ENCODE peak calls at places on chromosomes 12 and 14, in nine cellular contexts. J, W, C, F, Z, X, L, I and H are unnamed samples.

GRCh38 chr14:95365401-95365800 is 45.7 kb upstream of the CLMN start:
- DNase-seq in I (no peak), X (no peak), C (no peak), W (no peak), J (no peak), F (no peak), L (no peak), Z (no peak), H (no peak)

GRCh38 chr12:74889563-74890236 is 319.9 kb downstream of the KCNC2 start:
- DNase-seq in Z (no peak), L (no peak), F (no peak), J (no peak), X (peak), W (no peak), I (no peak), C (no peak), H (no peak)

GRCh38 chr12:6735448-6736191 is 11.8 kb downstream of the COPS7A start:
- DNase-seq in J (no peak), X (no peak), I (no peak), L (peak), W (peak), C (peak), F (peak), Z (peak), H (peak)

GRCh38 chr14:92794547-92794941 is 439 bp downstream of the GOLGA5 start:
- DNase-seq in Z (peak), J (no peak), W (no peak), L (peak), I (no peak), C (peak), F (no peak), X (no peak), H (no peak)

GRCh38 chr12:4270670-4271432 is 2.7 kb upstream of the CCND2 start:
- DNase-seq in J (no peak), X (no peak), C (peak), Z (peak), L (no peak), F (no peak), W (no peak), I (no peak), H (peak)

GRCh38 chr14:102492523-102492910 is 17.1 kb downstream of the ANKRD9 start:
- DNase-seq in W (no peak), Z (no peak), F (no peak), C (no peak), I (no peak), L (no peak), J (no peak), X (no peak), H (peak)

GRCh38 chr14:33475623-33476022 is 475.3 kb downstream of the EGLN3 start:
- DNase-seq in I (no peak), F (peak), Z (peak), X (no peak), C (peak), J (no peak), L (no peak), W (peak), H (no peak)

GRCh38 chr12:71872999-71873398 is 33.4 kb downstream of the TBC1D15 start:
- DNase-seq in F (no peak), L (no peak), Z (no peak), I (no peak), W (no peak), J (no peak), C (no peak), X (no peak), H (no peak)

GRCh38 chr12:57479376-57480115 is at the start of gene ARHGAP9:
- DNase-seq in I (no peak), W (no peak), L (no peak), C (no peak), J (peak), X (no peak), Z (no peak), F (no peak), H (peak)

GRCh38 chr12:4031703-4032291 is 158.6 kb upstream of the PARP11 start:
- DNase-seq in Z (no peak), I (no peak), L (no peak), J (no peak), C (peak), F (no peak), X (no peak), W (no peak), H (peak)

GRCh38 chr14:59882957-59883356 is 12.4 kb upstream of the RTN1 start:
- DNase-seq in J (no peak), F (no peak), X (peak), C (no peak), L (peak), I (no peak), W (no peak), Z (peak), H (no peak)

GRCh38 chr12:57299514-57300016 is 48.6 kb upstream of the STAC3 start:
- DNase-seq in C (no peak), W (no peak), I (no peak), L (no peak), F (no peak), J (no peak), X (no peak), Z (peak), H (no peak)

GRCh38 chr14:59189281-59189821 is 884 bp downstream of the DAAM1 start:
- DNase-seq in Z (peak), I (no peak), W (no peak), L (peak), C (no peak), F (no peak), J (no peak), X (no peak), H (peak)

GRCh38 chr12:123356159-123356670 is 8.4 kb downstream of the SBNO1 start:
- DNase-seq in J (no peak), F (peak), C (no peak), X (no peak), W (no peak), Z (no peak), L (no peak), I (no peak), H (no peak)

GRCh38 chr14:76937181-76938091 is 91.1 kb downstream of the IRF2BPL start:
- DNase-seq in X (no peak), C (peak), L (peak), W (no peak), F (peak), Z (peak), J (no peak), I (no peak), H (no peak)

GRCh38 chr12:76927170-76927784 is 48.5 kb upstream of the CSRP2 start:
- DNase-seq in W (peak), C (peak), F (peak), Z (peak), X (peak), L (peak), I (no peak), J (no peak), H (no peak)

GRCh38 chr12:131041968-131042847 is 88.5 kb downstream of the ADGRD1 start:
- DNase-seq in F (no peak), J (no peak), X (no peak), C (no peak), Z (no peak), L (no peak), I (no peak), W (no peak), H (peak)

GRCh38 chr12:62581288-62582064 is 114.8 kb downstream of the MON2 start:
- DNase-seq in W (peak), L (peak), X (peak), J (no peak), C (no peak), F (no peak), Z (peak), I (no peak), H (no peak)

GRCh38 chr12:65892905-65893304 is 68.6 kb downstream of the HMGA2 start:
- DNase-seq in X (no peak), C (no peak), I (no peak), F (no peak), J (no peak), Z (no peak), W (no peak), L (no peak), H (no peak)

GRCh38 chr12:121465921-121466799 is 66.2 kb downstream of the RNF34 start:
- DNase-seq in Z (peak), W (no peak), F (peak), I (no peak), J (no peak), C (peak), L (no peak), X (no peak), H (peak)

GRCh38 chr14:95993768-95994592 is 45.2 kb upstream of the C14orf132 start:
- DNase-seq in F (no peak), L (peak), J (peak), I (no peak), X (peak), Z (peak), W (peak), C (no peak), H (no peak)

GRCh38 chr12:55687746-55688145 is 20.0 kb downstream of the ITGA7 start:
- DNase-seq in F (no peak), Z (no peak), X (no peak), I (no peak), J (no peak), W (no peak), C (no peak), L (no peak), H (peak)

GRCh38 chr14:53951661-53952265 is 4.9 kb downstream of the BMP4 start:
- DNase-seq in W (no peak), L (no peak), J (no peak), C (no peak), X (no peak), Z (peak), I (no peak), F (no peak), H (no peak)
- H3K4me3 ChIP-seq in W (peak), L (no peak), J (peak), C (peak), X (no peak), Z (peak), I (peak), F (peak), H (no peak)

GRCh38 chr14:82879949-82880535 is 1346.4 kb upstream of the SEL1L start:
- DNase-seq in I (no peak), W (no peak), Z (no peak), L (no peak), J (no peak), X (no peak), F (no peak), C (no peak), H (no peak)
- H3K27ac ChIP-seq in I (no peak), W (no peak), Z (no peak), L (no peak), J (no peak), X (no peak), F (no peak), C (no peak), H (no peak)

GRCh38 chr12:41496009-41496408 is 307.9 kb downstream of the PDZRN4 start:
- DNase-seq in Z (no peak), X (no peak), W (no peak), I (no peak), L (no peak), J (no peak), C (no peak), F (no peak), H (no peak)
- TF ChIP-seq POLR2AphosphoS5 in Z (no peak), X (no peak), W (no peak), I (no peak), L (no peak), J (no peak), C (no peak), F (no peak), H (no peak)

GRCh38 chr12:29164477-29165163 is 15.5 kb downstream of the FAR2 start:
- DNase-seq in L (no peak), I (no peak), X (no peak), F (no peak), C (no peak), Z (no peak), J (peak), W (no peak), H (no peak)
- H3K4me3 ChIP-seq in L (no peak), I (no peak), X (no peak), F (no peak), C (peak), Z (no peak), J (no peak), W (no peak), H (no peak)

GRCh38 chr12:96502949-96503532 is 13.7 kb downstream of the CFAP54 start:
- DNase-seq in W (no peak), X (no peak), F (no peak), J (no peak), L (no peak), I (no peak), Z (no peak), C (no peak), H (no peak)

GRCh38 chr12:96502477-96502876 is 13.1 kb downstream of the CFAP54 start:
- DNase-seq in X (no peak), W (no peak), J (peak), L (no peak), Z (peak), F (no peak), I (no peak), C (peak), H (no peak)

GRCh38 chr12:96503971-96504370 is 14.6 kb downstream of the CFAP54 start:
- DNase-seq in Z (no peak), F (no peak), X (no peak), C (no peak), W (no peak), L (no peak), I (no peak), J (no peak), H (no peak)

GRCh38 chr12:96510306-96510764 is 21.0 kb downstream of the CFAP54 start:
- DNase-seq in Z (no peak), C (no peak), L (no peak), I (no peak), X (no peak), W (no peak), J (no peak), F (no peak), H (no peak)

GRCh38 chr12:96506776-96507175 is 17.4 kb downstream of the CFAP54 start:
- DNase-seq in C (no peak), W (no peak), J (no peak), L (no peak), I (no peak), Z (no peak), X (no peak), F (no peak), H (no peak)
- H3K27ac ChIP-seq in C (peak), W (no peak), J (no peak), L (no peak), I (no peak), Z (no peak), X (no peak), F (no peak), H (no peak)

GRCh38 chr12:46389130-46389616 is 16.6 kb upstream of the SLC38A2 start:
- DNase-seq in Z (no peak), W (no peak), F (no peak), C (no peak), J (no peak), X (no peak), L (no peak), I (no peak), H (no peak)
- TF ChIP-seq POLR2AphosphoS5 in Z (no peak), W (no peak), F (peak), C (no peak), J (no peak), X (no peak), L (no peak), I (no peak), H (peak)

GRCh38 chr14:55605793-55606192 is 25.8 kb downstream of the KTN1 start:
- DNase-seq in I (no peak), X (no peak), W (peak), J (no peak), Z (peak), L (no peak), C (no peak), F (no peak), H (no peak)
- H3K4me3 ChIP-seq in I (no peak), X (peak), W (no peak), J (no peak), Z (no peak), L (no peak), C (no peak), F (no peak), H (no peak)

GRCh38 chr14:71586131-71586893 is 345.9 kb upstream of the RGS6 start:
- DNase-seq in L (no peak), W (no peak), F (no peak), J (no peak), I (no peak), Z (peak), X (no peak), C (no peak), H (no peak)
- H3K27ac ChIP-seq in L (no peak), W (no peak), F (peak), J (no peak), I (no peak), Z (no peak), X (no peak), C (peak), H (no peak)

DNA sequence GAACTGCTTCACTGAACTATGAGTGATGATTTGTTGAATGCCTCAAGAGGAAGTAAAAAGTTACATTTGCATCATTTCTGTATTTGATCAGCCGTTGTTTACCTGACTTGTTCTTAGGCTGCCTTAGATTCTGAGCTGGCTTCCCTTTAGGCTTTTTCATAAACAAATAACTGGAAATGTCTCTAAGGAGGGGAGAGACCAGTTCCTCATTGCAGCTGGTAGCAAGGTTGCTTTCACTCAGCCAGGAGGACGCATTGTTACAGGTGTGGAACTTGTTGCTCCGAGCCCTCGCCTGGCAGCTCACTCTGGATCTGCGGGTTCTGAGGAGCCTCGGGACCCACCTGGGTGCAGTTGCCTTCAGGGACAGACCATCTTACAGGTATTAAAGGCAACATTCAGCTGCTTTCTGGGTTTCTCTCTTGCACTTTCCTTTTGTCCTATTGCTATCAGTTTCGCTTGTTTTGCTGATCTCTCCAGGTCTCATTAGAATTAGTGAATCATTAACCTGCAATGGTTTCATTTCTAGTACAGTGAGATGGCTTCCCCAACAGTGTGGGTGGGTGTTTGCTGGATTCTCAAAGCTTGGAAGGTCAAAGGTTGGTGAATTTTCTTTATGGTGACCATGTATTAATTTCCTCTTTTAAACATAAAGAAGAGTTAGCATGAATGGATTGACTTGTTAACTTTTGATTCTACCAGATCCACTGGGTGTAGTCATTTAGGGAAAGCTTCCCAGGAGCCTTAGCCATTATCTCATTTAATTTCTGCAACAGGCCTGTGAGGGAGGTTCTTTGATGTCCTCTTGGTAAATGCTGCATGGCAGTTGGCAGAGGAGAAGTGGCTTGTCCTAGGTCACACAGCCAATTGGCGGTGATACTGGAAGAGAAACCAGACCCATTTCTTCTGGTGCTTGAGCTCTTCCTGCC is at the start of gene PLEKHG7:
- DNase-seq in W (peak), F (peak), X (no peak), Z (no peak), I (no peak), L (no peak), J (peak), C (peak), H (peak)
- TF ChIP-seq POLR2AphosphoS5 in W (no peak), F (peak), X (no peak), Z (no peak), I (no peak), L (no peak), J (no peak), C (no peak), H (no peak)